ENCODE peak calls at places on chromosomes 16 and 17, in eight cellular contexts. E, Y, O, V, I, H, C and G are unnamed samples.

GRCh38 chr16:68921654-68922053 is 78.3 kb downstream of the TANGO6 start:
- DNase-seq in O (no peak), E (no peak), Y (no peak), H (no peak), V (no peak), I (no peak), C (no peak), G (no peak)

GRCh38 chr16:55754056-55754455 is 78.8 kb downstream of the CES1 start:
- DNase-seq in V (no peak), H (no peak), C (no peak), Y (no peak), O (no peak), I (no peak), E (no peak), G (no peak)

GRCh38 chr17:1511756-1512321 is 4.6 kb downstream of the INPP5K start:
- DNase-seq in Y (no peak), V (no peak), I (no peak), C (no peak), E (no peak), H (no peak), O (no peak), G (no peak)

GRCh38 chr17:47999612-48000011 is 28.7 kb downstream of the CDK5RAP3 start:
- DNase-seq in E (no peak), H (no peak), O (no peak), V (no peak), C (no peak), I (no peak), Y (no peak), G (no peak)

GRCh38 chr16:84832488-84833141 is 12.8 kb downstream of the CRISPLD2 start:
- DNase-seq in I (no peak), O (no peak), Y (no peak), H (no peak), C (peak; percentile 92), V (no peak), E (no peak), G (no peak)

GRCh38 chr16:48047755-48048154 is 108.0 kb downstream of the ABCC12 start:
- DNase-seq in H (no peak), I (no peak), O (no peak), Y (no peak), C (no peak), V (no peak), E (no peak), G (no peak)

GRCh38 chr17:21209511-21210175 is 4.3 kb downstream of the TMEM11 start:
- DNase-seq in E (no peak), V (no peak), O (no peak), H (no peak), I (no peak), C (no peak), Y (no peak), G (no peak)

GRCh38 chr16:16045879-16046278 is 96.5 kb downstream of the ABCC1 start:
- DNase-seq in O (no peak), Y (no peak), H (no peak), E (no peak), C (no peak), V (peak; percentile 9), I (no peak), G (no peak)

GRCh38 chr17:77740481-77740880 is 218.0 kb upstream of the TNRC6C start:
- DNase-seq in O (no peak), I (no peak), E (no peak), H (no peak), C (no peak), V (no peak), Y (no peak), G (no peak)

GRCh38 chr16:61836804-61837398 is 199.3 kb downstream of the CDH8 start:
- DNase-seq in O (no peak), V (no peak), I (no peak), Y (no peak), E (no peak), H (no peak), C (no peak), G (no peak)

GRCh38 chr16:71246309-71246708 is 15.8 kb upstream of the HYDIN start:
- DNase-seq in V (no peak), Y (no peak), I (no peak), O (no peak), C (no peak), E (no peak), H (no peak), G (no peak)

GRCh38 chr17:62974788-62975586 is 9.0 kb downstream of the TANC2 start:
- DNase-seq in E (no peak), I (no peak), O (no peak), V (no peak), C (no peak), H (no peak), Y (no peak), G (no peak)

GRCh38 chr17:75346906-75347305 is 57.7 kb upstream of the SLC25A19 start:
- DNase-seq in E (no peak), O (no peak), I (no peak), Y (no peak), C (no peak), V (peak; percentile 57), H (no peak), G (no peak)

GRCh38 chr16:89286096-89286495 is 68.6 kb downstream of the ZNF778 start:
- DNase-seq in V (no peak), E (no peak), O (no peak), H (no peak), I (no peak), C (no peak), Y (no peak), G (no peak)

GRCh38 chr17:67095803-67096202 is 51.4 kb downstream of the CACNG1 start:
- DNase-seq in I (no peak), C (no peak), Y (no peak), E (no peak), H (no peak), V (no peak), O (no peak), G (no peak)

GRCh38 chr17:40980117-40980516 is 4.0 kb downstream of the KRT40 start:
- DNase-seq in H (no peak), V (no peak), I (no peak), C (no peak), O (no peak), E (no peak), Y (no peak), G (no peak)

GRCh38 chr16:67248401-67249177 is at the start of gene SLC9A5:
- DNase-seq in C (no peak), H (no peak), Y (peak; percentile 62), I (peak; percentile 35), V (peak; percentile 61), O (no peak), E (no peak), G (no peak)

GRCh38 chr17:17425591-17425990 is 51.2 kb upstream of the MED9 start:
- DNase-seq in C (no peak), I (no peak), Y (no peak), H (no peak), O (no peak), V (no peak), E (no peak), G (no peak)

GRCh38 chr17:14094676-14095075 is 25.4 kb downstream of the COX10 start:
- DNase-seq in C (no peak), I (no peak), V (no peak), E (no peak), Y (no peak), O (no peak), H (no peak), G (no peak)

GRCh38 chr17:74126959-74127358 is 76.5 kb upstream of the RPL38 start:
- DNase-seq in V (no peak), Y (no peak), E (no peak), C (no peak), I (no peak), O (no peak), H (no peak), G (no peak)